ENCODE peak calls at places on chromosomes 13 and 19, in five cellular contexts. One of them, this sample, is unnamed.

GRCh38 chr19:7505288-7505681 is 10.6 kb upstream of the ZNF358 start:
- DNase-seq in A549: no peak
- DNase-seq in retinal pigment epithelial cell: no peak
- DNase-seq in non-pigmented ciliary epithelial cell: no peak
- DNase-seq in GM12864: no peak
- DNase-seq in this sample: no peak

GRCh38 chr19:7534531-7534980 is 961 bp upstream of the PNPLA6 start:
- DNase-seq in GM12864: no peak
- DNase-seq in A549: peak; percentile 80
- DNase-seq in retinal pigment epithelial cell: peak; percentile 82
- DNase-seq in non-pigmented ciliary epithelial cell: peak; percentile 68
- DNase-seq in this sample: no peak

GRCh38 chr13:48403151-48403631 is 9.7 kb downstream of the LPAR6 start:
- DNase-seq in retinal pigment epithelial cell: no peak
- DNase-seq in A549: no peak
- DNase-seq in GM12864: no peak
- DNase-seq in non-pigmented ciliary epithelial cell: no peak
- DNase-seq in this sample: no peak

GRCh38 chr13:29454931-29455481 is 140.5 kb downstream of the SLC7A1 start:
- DNase-seq in non-pigmented ciliary epithelial cell: no peak
- DNase-seq in retinal pigment epithelial cell: no peak
- DNase-seq in A549: peak; percentile 4
- DNase-seq in GM12864: no peak
- DNase-seq in this sample: no peak

GRCh38 chr13:96053003-96053703 is at the start of gene UGGT2:
- DNase-seq in retinal pigment epithelial cell: peak; percentile 65
- DNase-seq in A549: peak; percentile 91
- DNase-seq in GM12864: peak; percentile 72
- DNase-seq in non-pigmented ciliary epithelial cell: peak; percentile 61
- DNase-seq in this sample: peak; percentile 98

GRCh38 chr19:47190167-47190727 is 40.8 kb downstream of the BBC3 start:
- DNase-seq in GM12864: no peak
- DNase-seq in retinal pigment epithelial cell: peak; percentile 95
- DNase-seq in A549: peak; percentile 65
- DNase-seq in non-pigmented ciliary epithelial cell: peak; percentile 41
- DNase-seq in this sample: peak; percentile 90

GRCh38 chr19:19527674-19528625 is 761 bp upstream of the YJEFN3 start:
- DNase-seq in A549: no peak
- DNase-seq in GM12864: no peak
- DNase-seq in non-pigmented ciliary epithelial cell: no peak
- DNase-seq in retinal pigment epithelial cell: no peak
- DNase-seq in this sample: no peak

GRCh38 chr19:6800991-6801396 is 28.5 kb downstream of the VAV1 start:
- DNase-seq in A549: peak; percentile 58
- DNase-seq in non-pigmented ciliary epithelial cell: peak; percentile 15
- DNase-seq in retinal pigment epithelial cell: no peak
- DNase-seq in GM12864: no peak
- DNase-seq in this sample: no peak

GRCh38 chr19:43913383-43913782 is 21.7 kb downstream of the ZNF45 start:
- DNase-seq in non-pigmented ciliary epithelial cell: no peak
- DNase-seq in GM12864: no peak
- DNase-seq in A549: no peak
- DNase-seq in retinal pigment epithelial cell: no peak
- DNase-seq in this sample: no peak

GRCh38 chr19:47757617-47758432 is 12.5 kb downstream of the NOP53 start:
- DNase-seq in A549: no peak
- DNase-seq in GM12864: no peak
- DNase-seq in non-pigmented ciliary epithelial cell: no peak
- DNase-seq in retinal pigment epithelial cell: no peak
- DNase-seq in this sample: no peak

GRCh38 chr19:18006895-18007604 is 920 bp upstream of the ARRDC2 start:
- DNase-seq in GM12864: no peak
- DNase-seq in A549: peak; percentile 75
- DNase-seq in retinal pigment epithelial cell: no peak
- DNase-seq in non-pigmented ciliary epithelial cell: no peak
- DNase-seq in this sample: peak; percentile 91

GRCh38 chr19:42514449-42514848 is 13.8 kb downstream of the CEACAM1 start:
- DNase-seq in retinal pigment epithelial cell: no peak
- DNase-seq in non-pigmented ciliary epithelial cell: no peak
- DNase-seq in A549: no peak
- DNase-seq in GM12864: no peak
- DNase-seq in this sample: no peak

GRCh38 chr19:18308948-18309325 is 13.9 kb downstream of the LSM4 start:
- DNase-seq in retinal pigment epithelial cell: no peak
- DNase-seq in GM12864: no peak
- DNase-seq in A549: no peak
- DNase-seq in non-pigmented ciliary epithelial cell: no peak
- DNase-seq in this sample: no peak

GRCh38 chr13:110431851-110432294 is 124.8 kb downstream of the COL4A2 start:
- DNase-seq in non-pigmented ciliary epithelial cell: no peak
- DNase-seq in GM12864: no peak
- DNase-seq in retinal pigment epithelial cell: no peak
- DNase-seq in A549: no peak
- DNase-seq in this sample: no peak

GRCh38 chr19:49213791-49214190 is 56.2 kb downstream of the TRPM4 start:
- DNase-seq in GM12864: no peak
- DNase-seq in A549: no peak
- DNase-seq in non-pigmented ciliary epithelial cell: no peak
- DNase-seq in retinal pigment epithelial cell: no peak
- DNase-seq in this sample: no peak

GRCh38 chr13:97266734-97267417 is 44.7 kb downstream of the MBNL2 start:
- DNase-seq in GM12864: no peak
- DNase-seq in A549: no peak
- DNase-seq in non-pigmented ciliary epithelial cell: no peak
- DNase-seq in retinal pigment epithelial cell: no peak
- DNase-seq in this sample: no peak

GRCh38 chr19:38724380-38724854 is 19.9 kb downstream of the CAPN12 start:
- DNase-seq in GM12864: no peak
- DNase-seq in A549: no peak
- DNase-seq in retinal pigment epithelial cell: no peak
- DNase-seq in non-pigmented ciliary epithelial cell: no peak
- DNase-seq in this sample: no peak

GRCh38 chr13:20461860-20462532 is 63.7 kb downstream of the CRYL1 start:
- DNase-seq in non-pigmented ciliary epithelial cell: no peak
- DNase-seq in A549: no peak
- DNase-seq in retinal pigment epithelial cell: peak; percentile 89
- DNase-seq in GM12864: no peak
- DNase-seq in this sample: no peak

GRCh38 chr19:16825312-16826168 is 3.7 kb upstream of the SIN3B start:
- DNase-seq in retinal pigment epithelial cell: no peak
- DNase-seq in GM12864: no peak
- DNase-seq in non-pigmented ciliary epithelial cell: no peak
- DNase-seq in A549: no peak
- DNase-seq in this sample: no peak

GRCh38 chr13:48038763-48039162 is 1.2 kb downstream of the NUDT15 start:
- DNase-seq in retinal pigment epithelial cell: no peak
- DNase-seq in A549: no peak
- DNase-seq in non-pigmented ciliary epithelial cell: no peak
- DNase-seq in GM12864: peak; percentile 4
- DNase-seq in this sample: no peak

GRCh38 chr13:51683537-51684050 is 99.3 kb downstream of the WDFY2 start:
- DNase-seq in retinal pigment epithelial cell: no peak
- DNase-seq in non-pigmented ciliary epithelial cell: no peak
- DNase-seq in GM12864: no peak
- DNase-seq in A549: no peak
- DNase-seq in this sample: no peak

GRCh38 chr19:47491358-47492136 is 7.5 kb upstream of the KPTN start:
- DNase-seq in A549: no peak
- DNase-seq in retinal pigment epithelial cell: no peak
- DNase-seq in GM12864: no peak
- DNase-seq in non-pigmented ciliary epithelial cell: no peak
- DNase-seq in this sample: no peak

GRCh38 chr13:27678306-27679040 is 56.8 kb downstream of the POLR1D start:
- DNase-seq in GM12864: no peak
- DNase-seq in non-pigmented ciliary epithelial cell: no peak
- DNase-seq in retinal pigment epithelial cell: no peak
- DNase-seq in A549: no peak
- DNase-seq in this sample: no peak

GRCh38 chr13:91296011-91296410 is 51.5 kb upstream of the MIR17HG start:
- DNase-seq in A549: no peak
- DNase-seq in GM12864: no peak
- DNase-seq in non-pigmented ciliary epithelial cell: no peak
- DNase-seq in retinal pigment epithelial cell: no peak
- DNase-seq in this sample: no peak

GRCh38 chr19:30361721-30362120 is 10.5 kb upstream of the ZNF536 start:
- DNase-seq in non-pigmented ciliary epithelial cell: no peak
- DNase-seq in retinal pigment epithelial cell: no peak
- DNase-seq in A549: no peak
- DNase-seq in GM12864: no peak
- DNase-seq in this sample: no peak

GRCh38 chr19:48520134-48520533 is 8.5 kb upstream of the LMTK3 start:
- DNase-seq in non-pigmented ciliary epithelial cell: no peak
- DNase-seq in retinal pigment epithelial cell: no peak
- DNase-seq in GM12864: no peak
- DNase-seq in A549: no peak
- DNase-seq in this sample: no peak

GRCh38 chr13:43946281-43946680 is 66.6 kb downstream of the LACC1 start:
- DNase-seq in GM12864: no peak
- DNase-seq in non-pigmented ciliary epithelial cell: no peak
- DNase-seq in A549: no peak
- DNase-seq in retinal pigment epithelial cell: peak; percentile 24
- DNase-seq in this sample: no peak

GRCh38 chr19:10292789-10293636 is 3.3 kb downstream of the ICAM5 start:
- DNase-seq in retinal pigment epithelial cell: no peak
- DNase-seq in non-pigmented ciliary epithelial cell: no peak
- DNase-seq in GM12864: no peak
- DNase-seq in A549: no peak
- DNase-seq in this sample: no peak

GRCh38 chr13:23703241-23703640 is 133.0 kb downstream of the TNFRSF19 start:
- DNase-seq in GM12864: no peak
- DNase-seq in A549: no peak
- DNase-seq in non-pigmented ciliary epithelial cell: no peak
- DNase-seq in retinal pigment epithelial cell: no peak
- DNase-seq in this sample: no peak

GRCh38 chr19:15304140-15304705 is 28.1 kb downstream of the BRD4 start:
- DNase-seq in non-pigmented ciliary epithelial cell: no peak
- DNase-seq in GM12864: no peak
- DNase-seq in retinal pigment epithelial cell: no peak
- DNase-seq in A549: no peak
- DNase-seq in this sample: peak; percentile 30

This sample was measured in upper lobe of right lung.